ENCODE peak calls at places on chromosomes 2 and 18, in five cellular contexts. One of them, this sample, is unnamed.
A peak's percentile ranks its signal among the peaks of the same experiment; 100 is the strongest.

GRCh38 chr2:127884436-127884835 is 1.3 kb downstream of the AMMECR1L start:
- DNase-seq in K562: no peak
- DNase-seq in H1: no peak
- DNase-seq in neural crest cell: no peak
- DNase-seq in esophagus squamous epithelium: no peak
- DNase-seq in this sample: no peak

GRCh38 chr2:158766524-158766923 is 28.6 kb upstream of the DAPL1 start:
- DNase-seq in esophagus squamous epithelium: no peak
- DNase-seq in neural crest cell: no peak
- DNase-seq in H1: no peak
- DNase-seq in K562: no peak
- DNase-seq in this sample: no peak

GRCh38 chr2:73915437-73915993 is 11.2 kb upstream of the DGUOK start:
- DNase-seq in K562: no peak
- DNase-seq in neural crest cell: no peak
- DNase-seq in H1: no peak
- DNase-seq in esophagus squamous epithelium: no peak
- DNase-seq in this sample: no peak

GRCh38 chr2:240638517-240639160 is 13.4 kb downstream of the GPR35 start:
- DNase-seq in neural crest cell: no peak
- DNase-seq in esophagus squamous epithelium: no peak
- DNase-seq in K562: no peak
- DNase-seq in H1: no peak
- DNase-seq in this sample: no peak

GRCh38 chr2:105038383-105039061 is 653 bp downstream of the MRPS9 start:
- DNase-seq in H1: no peak
- DNase-seq in K562: no peak
- DNase-seq in neural crest cell: no peak
- DNase-seq in esophagus squamous epithelium: no peak
- DNase-seq in this sample: no peak

GRCh38 chr2:241163601-241164118 is 13.4 kb downstream of the PPP1R7 start:
- DNase-seq in esophagus squamous epithelium: no peak
- DNase-seq in neural crest cell: no peak
- DNase-seq in H1: no peak
- DNase-seq in K562: no peak
- DNase-seq in this sample: no peak

GRCh38 chr18:55053976-55054375 is 94.7 kb upstream of the CCDC68 start:
- DNase-seq in H1: no peak
- DNase-seq in esophagus squamous epithelium: no peak
- DNase-seq in neural crest cell: no peak
- DNase-seq in K562: no peak
- DNase-seq in this sample: no peak

GRCh38 chr2:218983263-218983970 is 1.6 kb downstream of the FEV start:
- DNase-seq in neural crest cell: no peak
- DNase-seq in K562: no peak
- DNase-seq in esophagus squamous epithelium: no peak
- DNase-seq in H1: no peak
- DNase-seq in this sample: no peak

GRCh38 chr18:44823286-44823685 is 142.6 kb downstream of the SETBP1 start:
- DNase-seq in H1: no peak
- DNase-seq in neural crest cell: no peak
- DNase-seq in esophagus squamous epithelium: no peak
- DNase-seq in K562: no peak
- DNase-seq in this sample: no peak

DNA sequence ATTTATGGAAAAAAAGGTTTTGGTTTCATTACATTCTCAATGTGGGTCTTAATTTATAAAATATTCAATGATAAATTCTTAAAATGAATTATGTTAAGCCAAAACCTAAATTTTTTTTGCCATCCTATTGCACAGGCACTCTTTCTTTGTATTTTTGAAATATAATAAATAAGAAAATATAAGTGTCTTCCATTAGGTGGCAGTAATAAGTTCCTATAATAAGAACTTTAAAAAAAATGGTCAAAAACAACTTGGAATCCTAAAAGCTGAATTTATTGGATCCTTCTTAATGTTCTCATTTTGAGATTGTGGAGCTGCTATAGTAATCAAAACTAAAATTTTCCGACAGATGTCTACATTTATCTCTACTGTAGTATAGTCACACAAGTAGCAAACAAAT is 5.7 kb downstream of the CALCRL start:
- DNase-seq in K562: no peak
- DNase-seq in H1: no peak
- DNase-seq in neural crest cell: no peak
- DNase-seq in esophagus squamous epithelium: no peak
- DNase-seq in this sample: no peak
- TF ChIP-seq CTCF in K562: peak; percentile 24
- TF ChIP-seq CTCF in H1: no peak
- TF ChIP-seq CTCF in neural crest cell: peak; percentile 51
- TF ChIP-seq CTCF in esophagus squamous epithelium: no peak
- TF ChIP-seq CTCF in this sample: no peak

GRCh38 chr18:6729247-6730091 is at the start of gene ARHGAP28:
- DNase-seq in esophagus squamous epithelium: peak; percentile 3
- DNase-seq in K562: peak; percentile 88
- DNase-seq in neural crest cell: peak; percentile 69
- DNase-seq in H1: peak; percentile 71
- DNase-seq in this sample: peak; percentile 90
- TF ChIP-seq CTCF in esophagus squamous epithelium: peak; percentile 37
- TF ChIP-seq CTCF in K562: peak; percentile 60
- TF ChIP-seq CTCF in neural crest cell: peak; percentile 56
- TF ChIP-seq CTCF in H1: peak; percentile 16
- TF ChIP-seq CTCF in this sample: no peak

GRCh38 chr2:107402330-107402729 is 424.4 kb upstream of the RGPD4 start:
- DNase-seq in esophagus squamous epithelium: no peak
- DNase-seq in K562: no peak
- DNase-seq in neural crest cell: no peak
- DNase-seq in H1: no peak
- DNase-seq in this sample: no peak

GRCh38 chr2:107407974-107408373 is 418.7 kb upstream of the RGPD4 start:
- DNase-seq in neural crest cell: no peak
- DNase-seq in H1: no peak
- DNase-seq in esophagus squamous epithelium: no peak
- DNase-seq in K562: no peak
- DNase-seq in this sample: no peak

DNA sequence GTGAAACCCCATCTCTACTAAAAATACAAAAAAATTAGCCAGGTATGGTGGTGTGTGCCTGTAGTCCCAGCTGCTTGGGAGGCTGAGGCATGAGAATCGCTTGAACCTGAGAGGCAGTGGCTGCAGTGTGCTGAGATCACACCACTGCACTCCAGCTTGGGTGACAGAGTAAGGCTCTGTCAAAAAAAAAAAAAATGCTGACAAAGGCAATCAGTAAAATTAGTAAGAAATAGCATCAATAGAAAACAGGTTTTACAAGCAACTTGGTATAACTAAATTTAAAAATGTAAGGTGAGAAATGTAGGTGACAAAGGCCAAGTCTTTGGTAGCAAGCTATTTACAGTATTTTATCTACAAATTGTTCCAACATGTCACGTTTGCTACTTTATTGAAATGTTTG is 421.4 kb upstream of the RGPD4 start:
- DNase-seq in neural crest cell: no peak
- DNase-seq in esophagus squamous epithelium: no peak
- DNase-seq in H1: no peak
- DNase-seq in K562: no peak
- DNase-seq in this sample: no peak
- TF ChIP-seq CTCF in neural crest cell: no peak
- TF ChIP-seq CTCF in esophagus squamous epithelium: no peak
- TF ChIP-seq CTCF in H1: no peak
- TF ChIP-seq CTCF in K562: no peak
- TF ChIP-seq CTCF in this sample: no peak

GRCh38 chr2:186459009-186459408 is 27.1 kb upstream of the ZC3H15 start:
- DNase-seq in H1: no peak
- DNase-seq in neural crest cell: no peak
- DNase-seq in K562: no peak
- DNase-seq in esophagus squamous epithelium: no peak
- DNase-seq in this sample: no peak

GRCh38 chr2:186457908-186458307 is 28.2 kb upstream of the ZC3H15 start:
- DNase-seq in K562: no peak
- DNase-seq in esophagus squamous epithelium: no peak
- DNase-seq in H1: no peak
- DNase-seq in neural crest cell: no peak
- DNase-seq in this sample: no peak

GRCh38 chr2:186456941-186457340 is 29.1 kb upstream of the ZC3H15 start:
- DNase-seq in K562: no peak
- DNase-seq in H1: no peak
- DNase-seq in esophagus squamous epithelium: no peak
- DNase-seq in neural crest cell: no peak
- DNase-seq in this sample: no peak

GRCh38 chr2:186460465-186460864 is 25.6 kb upstream of the ZC3H15 start:
- DNase-seq in H1: no peak
- DNase-seq in neural crest cell: no peak
- DNase-seq in esophagus squamous epithelium: no peak
- DNase-seq in K562: no peak
- DNase-seq in this sample: no peak

GRCh38 chr2:186455613-186456012 is 30.4 kb upstream of the ZC3H15 start:
- DNase-seq in esophagus squamous epithelium: no peak
- DNase-seq in K562: no peak
- DNase-seq in neural crest cell: no peak
- DNase-seq in H1: no peak
- DNase-seq in this sample: no peak
- TF ChIP-seq CTCF in esophagus squamous epithelium: no peak
- TF ChIP-seq CTCF in K562: no peak
- TF ChIP-seq CTCF in neural crest cell: no peak
- TF ChIP-seq CTCF in H1: no peak
- TF ChIP-seq CTCF in this sample: no peak

This sample was measured in glutamatergic neuron.